ENCODE peak calls at places on chromosome 11, in four cellular contexts. J is CD4-positive, alpha-beta T cell; W is transverse colon; T is heart right ventricle. C is an unnamed sample.

GRCh38 chr11:116984589-116984988 is 113.6 kb downstream of the SIK3 start:
- DNase-seq in T (no peak), J (no peak), W (no peak), C (no peak)

GRCh38 chr11:16986434-16987204 is 27.6 kb downstream of the PLEKHA7 start:
- DNase-seq in T (no peak), W (peak; percentile 92), J (peak; percentile 35), C (no peak)

GRCh38 chr11:74134661-74135515 is 35.9 kb downstream of the C2CD3 start:
- DNase-seq in J (no peak), W (no peak), T (no peak), C (no peak)

GRCh38 chr11:78798567-78799170 is 224.0 kb upstream of the NARS2 start:
- DNase-seq in J (no peak), W (peak; percentile 70), T (peak; percentile 76), C (peak; percentile 47)

GRCh38 chr11:119664063-119664572 is 64.9 kb downstream of the NECTIN1 start:
- DNase-seq in J (no peak), T (no peak), W (no peak), C (peak; percentile 62)

GRCh38 chr11:113546757-113547507 is 71.7 kb upstream of the DRD2 start:
- DNase-seq in W (no peak), J (no peak), T (no peak), C (no peak)

GRCh38 chr11:74650498-74650897 is 58.1 kb downstream of the POLD3 start:
- DNase-seq in J (no peak), T (no peak), W (no peak), C (no peak)

GRCh38 chr11:74024630-74025029 is 15.7 kb upstream of the UCP3 start:
- DNase-seq in T (no peak), J (no peak), W (peak; percentile 33), C (no peak)

GRCh38 chr11:45400594-45400993 is 114.5 kb upstream of the SYT13 start:
- DNase-seq in T (no peak), J (no peak), W (no peak), C (no peak)

GRCh38 chr11:59137190-59137589 is 5.5 kb upstream of the FAM111A start:
- DNase-seq in J (no peak), W (no peak), T (no peak), C (no peak)

GRCh38 chr11:86916330-86916729 is 38.9 kb downstream of the FZD4 start:
- DNase-seq in T (peak; percentile 53), W (no peak), J (no peak), C (no peak)

GRCh38 chr11:17550455-17551346 is 3.6 kb downstream of the OTOG start:
- DNase-seq in T (no peak), W (no peak), J (no peak), C (no peak)

GRCh38 chr11:63966444-63966843 is 8.0 kb upstream of the COX8A start:
- DNase-seq in T (no peak), W (no peak), J (no peak), C (no peak)

GRCh38 chr11:35879361-35879760 is 64.5 kb upstream of the LDLRAD3 start:
- DNase-seq in T (no peak), W (no peak), J (no peak), C (no peak)

GRCh38 chr11:66842501-66842895 is 743 bp upstream of the RCE1 start:
- DNase-seq in W (no peak), J (no peak), T (no peak), C (no peak)

GRCh38 chr11:58726594-58727414 is 4.9 kb downstream of the GLYAT start:
- DNase-seq in T (no peak), W (no peak), J (no peak), C (no peak)

GRCh38 chr11:11010624-11011127 is 152.8 kb upstream of the ZBED5 start:
- DNase-seq in J (no peak), T (peak; percentile 49), W (peak; percentile 52), C (peak; percentile 23)

GRCh38 chr11:44286268-44286880 is 23.6 kb downstream of the ALX4 start:
- DNase-seq in T (peak; percentile 55), W (peak; percentile 41), J (peak; percentile 63), C (no peak)

GRCh38 chr11:64146036-64146943 is 19.6 kb downstream of the MACROD1 start:
- DNase-seq in J (peak; percentile 66), T (no peak), W (peak; percentile 61), C (no peak)

GRCh38 chr11:17343907-17344306 is 7.7 kb upstream of the NCR3LG1 start:
- DNase-seq in W (no peak), J (no peak), T (no peak), C (no peak)

GRCh38 chr11:122634507-122634906 is 21.0 kb upstream of the UBASH3B start:
- DNase-seq in W (peak; percentile 13), T (no peak), J (no peak), C (no peak)

GRCh38 chr11:125343732-125344131 is 152.3 kb downstream of the FEZ1 start:
- DNase-seq in W (no peak), T (no peak), J (no peak), C (no peak)

GRCh38 chr11:61709110-61709509 is 28.9 kb downstream of the DAGLA start:
- DNase-seq in J (no peak), T (no peak), W (no peak), C (no peak)

GRCh38 chr11:70415176-70415575 is 16.8 kb downstream of the CTTN start:
- DNase-seq in T (no peak), J (no peak), W (no peak), C (no peak)

GRCh38 chr11:23359297-23359696 is 499.0 kb upstream of the CCDC179 start:
- DNase-seq in J (no peak), T (no peak), W (peak; percentile 29), C (no peak)

GRCh38 chr11:128830290-128830813 is 36.7 kb downstream of the KCNJ1 start:
- DNase-seq in T (no peak), J (no peak), W (no peak), C (no peak)

GRCh38 chr11:19679952-19680823 is 32.4 kb upstream of the NAV2 start:
- DNase-seq in J (no peak), T (peak; percentile 87), W (peak; percentile 71), C (no peak)

DNA sequence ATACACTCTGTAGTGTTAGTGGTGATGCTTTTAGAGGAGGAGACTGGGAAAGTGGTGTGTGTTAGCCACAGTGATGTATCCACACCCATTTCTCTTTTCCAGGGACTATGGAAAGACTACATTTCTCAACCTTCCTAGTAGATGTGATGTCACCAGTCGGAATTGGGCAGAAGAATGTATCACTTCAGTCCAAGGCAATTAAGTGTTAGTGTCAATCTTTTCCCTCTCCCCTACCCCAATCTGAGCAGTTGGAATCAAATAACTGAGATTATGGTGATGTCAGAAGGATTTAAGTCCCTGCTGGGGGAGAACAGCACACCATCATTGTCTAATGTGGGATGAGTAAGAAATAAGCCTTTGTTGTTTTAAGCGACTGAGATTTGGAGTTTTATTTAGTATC is 5.8 kb upstream of the ATG16L2 start:
- DNase-seq in W (no peak), T (no peak), J (no peak), C (no peak)
- H3K27ac ChIP-seq in W (no peak overlapping the region), T (no peak overlapping the region), J (no peak overlapping the region), C (no peak overlapping the region)

GRCh38 chr11:97140885-97141494 is 751.2 kb downstream of the JRKL start:
- DNase-seq in W (no peak), T (no peak), J (no peak), C (no peak)
- TF ChIP-seq CTCF in W (peak; percentile 43), T (peak; percentile 62), J (no peak), C (no peak)

GRCh38 chr11:33869511-33870422 is 22.1 kb downstream of the LMO2 start:
- DNase-seq in W (peak; percentile 24), J (no peak), T (peak; percentile 62), C (no peak)

GRCh38 chr11:33864479-33864878 is 27.4 kb downstream of the LMO2 start:
- DNase-seq in W (no peak), J (no peak), T (no peak), C (no peak)

GRCh38 chr11:33867566-33867965 is 24.3 kb downstream of the LMO2 start:
- DNase-seq in W (no peak), J (no peak), T (no peak), C (no peak)

GRCh38 chr11:33867996-33868645 is 23.8 kb downstream of the LMO2 start:
- DNase-seq in J (no peak), T (no peak), W (no peak), C (no peak)

DNA sequence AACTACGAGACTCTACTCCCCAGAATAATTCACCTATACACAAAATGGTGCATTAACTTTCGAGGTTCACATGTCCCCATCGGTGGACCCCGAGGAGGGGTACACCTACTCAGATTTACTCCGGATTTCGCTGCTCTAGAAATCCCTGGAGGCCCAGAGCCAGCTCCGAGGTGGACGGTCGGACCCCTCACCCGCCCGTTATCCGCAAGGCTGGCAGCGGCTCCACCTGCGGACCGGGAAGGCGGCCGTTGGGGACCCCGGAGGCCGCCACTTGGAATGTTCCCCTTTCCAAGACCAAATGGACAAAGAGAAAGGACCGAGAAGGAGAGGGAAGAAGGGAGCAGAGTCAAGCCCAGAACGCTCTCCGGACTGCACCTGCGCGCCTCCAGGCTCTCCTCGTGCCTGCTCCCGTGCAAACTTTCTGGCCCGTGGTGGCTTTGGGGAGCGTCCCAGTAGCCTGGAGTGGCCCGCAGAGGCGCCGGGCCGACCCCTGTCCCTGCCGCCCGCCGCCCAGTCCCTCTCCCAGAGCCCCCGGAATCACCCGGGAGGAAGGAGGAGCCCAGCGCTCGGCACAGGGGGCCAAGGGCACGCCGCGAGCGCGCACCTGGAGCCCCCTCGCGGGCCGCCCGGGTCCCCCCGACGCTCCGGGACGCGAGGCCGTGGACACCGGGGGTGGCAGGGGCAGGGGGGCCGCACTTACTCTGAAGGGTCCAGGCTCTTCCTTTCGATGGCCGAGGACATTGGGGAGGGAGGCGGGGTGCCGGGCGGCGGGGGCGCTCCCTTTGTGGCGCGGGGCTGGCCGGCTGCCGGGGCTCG is 23.0 kb downstream of the LMO2 start:
- DNase-seq in W (no peak), J (no peak), T (no peak), C (no peak)
- H3K27ac ChIP-seq in W (peak overlapping the region; percentile 51), J (no peak overlapping the region), T (peak overlapping the region; percentile 92), C (peak overlapping the region; percentile 84)

GRCh38 chr11:104337273-104337672 is 173.3 kb upstream of the PDGFD start:
- DNase-seq in W (no peak), T (no peak), J (no peak), C (no peak)

GRCh38 chr11:104329043-104329442 is 165.1 kb upstream of the PDGFD start:
- DNase-seq in T (no peak), J (no peak), W (no peak), C (no peak)

GRCh38 chr11:104332110-104332509 is 168.2 kb upstream of the PDGFD start:
- DNase-seq in T (no peak), W (peak; percentile 17), J (no peak), C (no peak)

GRCh38 chr11:104338186-104338585 is 174.2 kb upstream of the PDGFD start:
- DNase-seq in W (no peak), J (no peak), T (no peak), C (no peak)

GRCh38 chr11:104333977-104334376 is 170.0 kb upstream of the PDGFD start:
- DNase-seq in T (no peak), W (no peak), J (no peak), C (no peak)
- TF ChIP-seq CTCF in T (peak; percentile 9), W (peak; percentile 17), J (no peak), C (no peak)

DNA sequence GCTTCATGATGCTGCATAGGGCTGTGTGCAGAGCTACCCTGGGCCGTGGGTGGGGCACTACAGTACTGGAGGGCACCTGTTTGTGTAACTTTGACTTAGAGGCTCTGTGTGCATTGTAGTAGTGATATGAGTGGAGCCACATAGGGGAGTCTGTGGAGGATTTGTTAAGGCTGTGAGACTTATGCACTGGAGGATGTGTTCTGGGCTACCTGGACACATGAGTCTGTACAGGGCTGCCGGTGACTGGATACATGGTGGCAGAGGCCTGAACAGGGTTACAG is 69.8 kb upstream of the OLFML1 start:
- DNase-seq in J (no peak), W (no peak), T (no peak), C (no peak)
- H3K27ac ChIP-seq in J (no peak overlapping the region), W (no peak overlapping the region), T (no peak overlapping the region), C (no peak overlapping the region)